ENCODE peak calls at places on chromosomes 11 and 22, in ten cellular contexts. One of them, this sample, is unnamed.

GRCh38 chr22:50526849-50527801 is 1.7 kb upstream of the SCO2 start:
- DNase-seq in Right ventricle myocardium superior: peak; percentile 78
- DNase-seq in pons: peak; percentile 43
- DNase-seq in COR-L47: no peak
- DNase-seq in nucleus accumbens: no peak
- DNase-seq in RCC 7860: peak; percentile 25
- DNase-seq in activated CD4-positive, alpha-beta T cell treated with anti-CD3 and anti-CD28 coated beads, Interleukin-2, amount 50 U/mL, for 1 hour: no peak
- DNase-seq in stomach: peak; percentile 72
- DNase-seq in non-pigmented ciliary epithelial cell: no peak
- DNase-seq in AG08396: no peak
- DNase-seq in this sample: no peak

GRCh38 chr22:37431366-37431765 is 4.1 kb upstream of the ELFN2 start:
- DNase-seq in non-pigmented ciliary epithelial cell: no peak
- DNase-seq in stomach: no peak
- DNase-seq in nucleus accumbens: no peak
- DNase-seq in RCC 7860: peak; percentile 63
- DNase-seq in activated CD4-positive, alpha-beta T cell treated with anti-CD3 and anti-CD28 coated beads, Interleukin-2, amount 50 U/mL, for 1 hour: no peak
- DNase-seq in Right ventricle myocardium superior: no peak
- DNase-seq in pons: no peak
- DNase-seq in COR-L47: no peak
- DNase-seq in AG08396: peak; percentile 13
- DNase-seq in this sample: no peak

GRCh38 chr11:116613201-116613910 is 159.4 kb downstream of the BUD13 start:
- DNase-seq in Right ventricle myocardium superior: no peak
- DNase-seq in RCC 7860: no peak
- DNase-seq in stomach: peak; percentile 11
- DNase-seq in COR-L47: no peak
- DNase-seq in non-pigmented ciliary epithelial cell: no peak
- DNase-seq in pons: no peak
- DNase-seq in AG08396: no peak
- DNase-seq in nucleus accumbens: no peak
- DNase-seq in activated CD4-positive, alpha-beta T cell treated with anti-CD3 and anti-CD28 coated beads, Interleukin-2, amount 50 U/mL, for 1 hour: no peak
- DNase-seq in this sample: no peak

GRCh38 chr22:49046000-49046545 is 781.6 kb downstream of the BRD1 start:
- DNase-seq in stomach: no peak
- DNase-seq in activated CD4-positive, alpha-beta T cell treated with anti-CD3 and anti-CD28 coated beads, Interleukin-2, amount 50 U/mL, for 1 hour: no peak
- DNase-seq in non-pigmented ciliary epithelial cell: no peak
- DNase-seq in Right ventricle myocardium superior: no peak
- DNase-seq in pons: no peak
- DNase-seq in COR-L47: no peak
- DNase-seq in AG08396: no peak
- DNase-seq in RCC 7860: no peak
- DNase-seq in nucleus accumbens: no peak
- DNase-seq in this sample: no peak

GRCh38 chr22:49953680-49954344 is 6.8 kb upstream of the PIM3 start:
- DNase-seq in non-pigmented ciliary epithelial cell: no peak
- DNase-seq in Right ventricle myocardium superior: peak; percentile 72
- DNase-seq in stomach: no peak
- DNase-seq in AG08396: no peak
- DNase-seq in COR-L47: no peak
- DNase-seq in nucleus accumbens: no peak
- DNase-seq in activated CD4-positive, alpha-beta T cell treated with anti-CD3 and anti-CD28 coated beads, Interleukin-2, amount 50 U/mL, for 1 hour: no peak
- DNase-seq in RCC 7860: no peak
- DNase-seq in pons: no peak
- DNase-seq in this sample: no peak

GRCh38 chr11:95512682-95513081 is 276.9 kb downstream of the FAM76B start:
- DNase-seq in stomach: no peak
- DNase-seq in pons: peak; percentile 29
- DNase-seq in COR-L47: peak; percentile 56
- DNase-seq in non-pigmented ciliary epithelial cell: no peak
- DNase-seq in Right ventricle myocardium superior: peak; percentile 40
- DNase-seq in activated CD4-positive, alpha-beta T cell treated with anti-CD3 and anti-CD28 coated beads, Interleukin-2, amount 50 U/mL, for 1 hour: no peak
- DNase-seq in nucleus accumbens: peak; percentile 0
- DNase-seq in AG08396: peak; percentile 58
- DNase-seq in RCC 7860: no peak
- DNase-seq in this sample: no peak

GRCh38 chr11:10305964-10306918 is 1.4 kb downstream of the ADM start:
- DNase-seq in activated CD4-positive, alpha-beta T cell treated with anti-CD3 and anti-CD28 coated beads, Interleukin-2, amount 50 U/mL, for 1 hour: no peak
- DNase-seq in COR-L47: no peak
- DNase-seq in nucleus accumbens: peak; percentile 48
- DNase-seq in pons: no peak
- DNase-seq in non-pigmented ciliary epithelial cell: no peak
- DNase-seq in AG08396: no peak
- DNase-seq in Right ventricle myocardium superior: peak; percentile 53
- DNase-seq in RCC 7860: no peak
- DNase-seq in stomach: peak; percentile 34
- DNase-seq in this sample: no peak

GRCh38 chr11:85759915-85760314 is 51.0 kb downstream of the SYTL2 start:
- DNase-seq in stomach: no peak
- DNase-seq in COR-L47: no peak
- DNase-seq in Right ventricle myocardium superior: no peak
- DNase-seq in nucleus accumbens: no peak
- DNase-seq in activated CD4-positive, alpha-beta T cell treated with anti-CD3 and anti-CD28 coated beads, Interleukin-2, amount 50 U/mL, for 1 hour: no peak
- DNase-seq in non-pigmented ciliary epithelial cell: peak; percentile 53
- DNase-seq in RCC 7860: peak; percentile 10
- DNase-seq in pons: no peak
- DNase-seq in AG08396: peak; percentile 68
- DNase-seq in this sample: no peak

GRCh38 chr11:72786305-72787261 is 7.3 kb downstream of the STARD10 start:
- DNase-seq in nucleus accumbens: no peak
- DNase-seq in stomach: peak; percentile 89
- DNase-seq in COR-L47: peak; percentile 85
- DNase-seq in pons: no peak
- DNase-seq in AG08396: no peak
- DNase-seq in RCC 7860: no peak
- DNase-seq in non-pigmented ciliary epithelial cell: no peak
- DNase-seq in Right ventricle myocardium superior: no peak
- DNase-seq in activated CD4-positive, alpha-beta T cell treated with anti-CD3 and anti-CD28 coated beads, Interleukin-2, amount 50 U/mL, for 1 hour: no peak
- DNase-seq in this sample: no peak

GRCh38 chr11:81071641-81072040 is 1630.8 kb upstream of the TENM4 start:
- DNase-seq in COR-L47: no peak
- DNase-seq in activated CD4-positive, alpha-beta T cell treated with anti-CD3 and anti-CD28 coated beads, Interleukin-2, amount 50 U/mL, for 1 hour: no peak
- DNase-seq in stomach: no peak
- DNase-seq in nucleus accumbens: no peak
- DNase-seq in non-pigmented ciliary epithelial cell: no peak
- DNase-seq in RCC 7860: no peak
- DNase-seq in Right ventricle myocardium superior: no peak
- DNase-seq in pons: no peak
- DNase-seq in AG08396: no peak
- DNase-seq in this sample: no peak

GRCh38 chr11:116792869-116793475 is 1.3 kb upstream of the APOA5 start:
- DNase-seq in non-pigmented ciliary epithelial cell: no peak
- DNase-seq in pons: no peak
- DNase-seq in RCC 7860: peak; percentile 67
- DNase-seq in nucleus accumbens: no peak
- DNase-seq in stomach: no peak
- DNase-seq in Right ventricle myocardium superior: no peak
- DNase-seq in activated CD4-positive, alpha-beta T cell treated with anti-CD3 and anti-CD28 coated beads, Interleukin-2, amount 50 U/mL, for 1 hour: no peak
- DNase-seq in AG08396: peak; percentile 65
- DNase-seq in COR-L47: no peak
- DNase-seq in this sample: no peak

GRCh38 chr22:21698430-21699329 is 32.9 kb downstream of the PPIL2 start:
- DNase-seq in AG08396: no peak
- DNase-seq in Right ventricle myocardium superior: peak; percentile 77
- DNase-seq in nucleus accumbens: no peak
- DNase-seq in non-pigmented ciliary epithelial cell: no peak
- DNase-seq in activated CD4-positive, alpha-beta T cell treated with anti-CD3 and anti-CD28 coated beads, Interleukin-2, amount 50 U/mL, for 1 hour: no peak
- DNase-seq in stomach: no peak
- DNase-seq in RCC 7860: no peak
- DNase-seq in pons: no peak
- DNase-seq in COR-L47: no peak
- DNase-seq in this sample: no peak

GRCh38 chr11:1310772-1311468 is 1.5 kb upstream of the TOLLIP start:
- DNase-seq in activated CD4-positive, alpha-beta T cell treated with anti-CD3 and anti-CD28 coated beads, Interleukin-2, amount 50 U/mL, for 1 hour: peak; percentile 55
- DNase-seq in nucleus accumbens: no peak
- DNase-seq in Right ventricle myocardium superior: no peak
- DNase-seq in non-pigmented ciliary epithelial cell: no peak
- DNase-seq in COR-L47: no peak
- DNase-seq in stomach: no peak
- DNase-seq in RCC 7860: no peak
- DNase-seq in pons: no peak
- DNase-seq in AG08396: no peak
- DNase-seq in this sample: no peak

GRCh38 chr22:39239561-39240423 is 5.0 kb downstream of the PDGFB start:
- DNase-seq in stomach: peak; percentile 96
- DNase-seq in Right ventricle myocardium superior: peak; percentile 40
- DNase-seq in RCC 7860: no peak
- DNase-seq in AG08396: no peak
- DNase-seq in nucleus accumbens: no peak
- DNase-seq in COR-L47: peak; percentile 81
- DNase-seq in non-pigmented ciliary epithelial cell: no peak
- DNase-seq in activated CD4-positive, alpha-beta T cell treated with anti-CD3 and anti-CD28 coated beads, Interleukin-2, amount 50 U/mL, for 1 hour: peak; percentile 58
- DNase-seq in pons: no peak
- DNase-seq in this sample: no peak

GRCh38 chr11:79397252-79397651 is 43.6 kb downstream of the TENM4 start:
- DNase-seq in COR-L47: no peak
- DNase-seq in activated CD4-positive, alpha-beta T cell treated with anti-CD3 and anti-CD28 coated beads, Interleukin-2, amount 50 U/mL, for 1 hour: no peak
- DNase-seq in RCC 7860: peak; percentile 72
- DNase-seq in stomach: no peak
- DNase-seq in non-pigmented ciliary epithelial cell: no peak
- DNase-seq in Right ventricle myocardium superior: no peak
- DNase-seq in nucleus accumbens: no peak
- DNase-seq in AG08396: peak; percentile 45
- DNase-seq in pons: no peak
- DNase-seq in this sample: no peak

GRCh38 chr22:26174280-26174679 is 5.0 kb downstream of the SEZ6L start:
- DNase-seq in COR-L47: peak; percentile 74
- DNase-seq in RCC 7860: no peak
- DNase-seq in AG08396: peak; percentile 11
- DNase-seq in Right ventricle myocardium superior: no peak
- DNase-seq in nucleus accumbens: peak; percentile 19
- DNase-seq in pons: peak; percentile 65
- DNase-seq in stomach: no peak
- DNase-seq in activated CD4-positive, alpha-beta T cell treated with anti-CD3 and anti-CD28 coated beads, Interleukin-2, amount 50 U/mL, for 1 hour: no peak
- DNase-seq in non-pigmented ciliary epithelial cell: no peak
- DNase-seq in this sample: no peak

GRCh38 chr11:116312560-116313340 is 460.0 kb downstream of the BUD13 start:
- DNase-seq in Right ventricle myocardium superior: peak; percentile 90
- DNase-seq in non-pigmented ciliary epithelial cell: no peak
- DNase-seq in pons: peak; percentile 92
- DNase-seq in activated CD4-positive, alpha-beta T cell treated with anti-CD3 and anti-CD28 coated beads, Interleukin-2, amount 50 U/mL, for 1 hour: no peak
- DNase-seq in AG08396: no peak
- DNase-seq in nucleus accumbens: peak; percentile 89
- DNase-seq in stomach: peak; percentile 82
- DNase-seq in COR-L47: peak; percentile 91
- DNase-seq in RCC 7860: peak; percentile 42
- DNase-seq in this sample: peak; percentile 61

GRCh38 chr11:96483550-96483949 is 93.7 kb downstream of the JRKL start:
- DNase-seq in AG08396: no peak
- DNase-seq in Right ventricle myocardium superior: no peak
- DNase-seq in pons: no peak
- DNase-seq in activated CD4-positive, alpha-beta T cell treated with anti-CD3 and anti-CD28 coated beads, Interleukin-2, amount 50 U/mL, for 1 hour: no peak
- DNase-seq in COR-L47: no peak
- DNase-seq in non-pigmented ciliary epithelial cell: no peak
- DNase-seq in RCC 7860: no peak
- DNase-seq in nucleus accumbens: no peak
- DNase-seq in stomach: no peak
- DNase-seq in this sample: no peak

GRCh38 chr22:45090364-45090960 is 73.3 kb upstream of the NUP50 start:
- DNase-seq in pons: no peak
- DNase-seq in Right ventricle myocardium superior: no peak
- DNase-seq in COR-L47: no peak
- DNase-seq in AG08396: peak; percentile 61
- DNase-seq in activated CD4-positive, alpha-beta T cell treated with anti-CD3 and anti-CD28 coated beads, Interleukin-2, amount 50 U/mL, for 1 hour: no peak
- DNase-seq in stomach: peak; percentile 36
- DNase-seq in RCC 7860: no peak
- DNase-seq in non-pigmented ciliary epithelial cell: no peak
- DNase-seq in nucleus accumbens: no peak
- DNase-seq in this sample: no peak

GRCh38 chr11:67371549-67372231 is 1.7 kb downstream of the CLCF1 start:
- DNase-seq in activated CD4-positive, alpha-beta T cell treated with anti-CD3 and anti-CD28 coated beads, Interleukin-2, amount 50 U/mL, for 1 hour: peak; percentile 33
- DNase-seq in stomach: peak; percentile 46
- DNase-seq in non-pigmented ciliary epithelial cell: no peak
- DNase-seq in RCC 7860: peak; percentile 72
- DNase-seq in Right ventricle myocardium superior: no peak
- DNase-seq in pons: no peak
- DNase-seq in COR-L47: no peak
- DNase-seq in nucleus accumbens: no peak
- DNase-seq in AG08396: peak; percentile 74
- DNase-seq in this sample: no peak

GRCh38 chr22:45762545-45763235 is 91.1 kb downstream of the ATXN10 start:
- DNase-seq in pons: no peak
- DNase-seq in non-pigmented ciliary epithelial cell: no peak
- DNase-seq in AG08396: no peak
- DNase-seq in stomach: no peak
- DNase-seq in activated CD4-positive, alpha-beta T cell treated with anti-CD3 and anti-CD28 coated beads, Interleukin-2, amount 50 U/mL, for 1 hour: no peak
- DNase-seq in nucleus accumbens: no peak
- DNase-seq in COR-L47: no peak
- DNase-seq in RCC 7860: no peak
- DNase-seq in Right ventricle myocardium superior: no peak
- DNase-seq in this sample: no peak

GRCh38 chr11:128862913-128863660 is 4.0 kb downstream of the KCNJ1 start:
- DNase-seq in pons: no peak
- DNase-seq in non-pigmented ciliary epithelial cell: peak; percentile 15
- DNase-seq in AG08396: peak; percentile 39
- DNase-seq in stomach: no peak
- DNase-seq in RCC 7860: peak; percentile 10
- DNase-seq in activated CD4-positive, alpha-beta T cell treated with anti-CD3 and anti-CD28 coated beads, Interleukin-2, amount 50 U/mL, for 1 hour: no peak
- DNase-seq in Right ventricle myocardium superior: no peak
- DNase-seq in COR-L47: no peak
- DNase-seq in nucleus accumbens: no peak
- DNase-seq in this sample: no peak

GRCh38 chr11:67534070-67534679 is 10.9 kb upstream of the CABP2 start:
- DNase-seq in nucleus accumbens: no peak
- DNase-seq in pons: no peak
- DNase-seq in RCC 7860: peak; percentile 13
- DNase-seq in Right ventricle myocardium superior: no peak
- DNase-seq in stomach: no peak
- DNase-seq in activated CD4-positive, alpha-beta T cell treated with anti-CD3 and anti-CD28 coated beads, Interleukin-2, amount 50 U/mL, for 1 hour: no peak
- DNase-seq in non-pigmented ciliary epithelial cell: no peak
- DNase-seq in AG08396: no peak
- DNase-seq in COR-L47: no peak
- DNase-seq in this sample: no peak

GRCh38 chr11:10763766-10764165 is 12.7 kb downstream of the CTR9 start:
- DNase-seq in pons: no peak
- DNase-seq in activated CD4-positive, alpha-beta T cell treated with anti-CD3 and anti-CD28 coated beads, Interleukin-2, amount 50 U/mL, for 1 hour: no peak
- DNase-seq in Right ventricle myocardium superior: no peak
- DNase-seq in COR-L47: no peak
- DNase-seq in AG08396: no peak
- DNase-seq in non-pigmented ciliary epithelial cell: no peak
- DNase-seq in RCC 7860: no peak
- DNase-seq in stomach: no peak
- DNase-seq in nucleus accumbens: no peak
- DNase-seq in this sample: no peak

GRCh38 chr11:14308114-14308896 is 50.7 kb downstream of the RRAS2 start:
- DNase-seq in AG08396: no peak
- DNase-seq in RCC 7860: peak; percentile 17
- DNase-seq in non-pigmented ciliary epithelial cell: no peak
- DNase-seq in Right ventricle myocardium superior: no peak
- DNase-seq in nucleus accumbens: no peak
- DNase-seq in activated CD4-positive, alpha-beta T cell treated with anti-CD3 and anti-CD28 coated beads, Interleukin-2, amount 50 U/mL, for 1 hour: no peak
- DNase-seq in COR-L47: no peak
- DNase-seq in stomach: no peak
- DNase-seq in pons: peak; percentile 9
- DNase-seq in this sample: no peak

GRCh38 chr11:67085617-67086016 is 29.0 kb downstream of the RHOD start:
- DNase-seq in RCC 7860: no peak
- DNase-seq in pons: no peak
- DNase-seq in AG08396: no peak
- DNase-seq in nucleus accumbens: no peak
- DNase-seq in COR-L47: no peak
- DNase-seq in non-pigmented ciliary epithelial cell: no peak
- DNase-seq in stomach: no peak
- DNase-seq in activated CD4-positive, alpha-beta T cell treated with anti-CD3 and anti-CD28 coated beads, Interleukin-2, amount 50 U/mL, for 1 hour: no peak
- DNase-seq in Right ventricle myocardium superior: no peak
- DNase-seq in this sample: no peak

GRCh38 chr22:35065796-35066218 is at the start of gene ISX:
- DNase-seq in Right ventricle myocardium superior: no peak
- DNase-seq in nucleus accumbens: no peak
- DNase-seq in stomach: no peak
- DNase-seq in RCC 7860: no peak
- DNase-seq in activated CD4-positive, alpha-beta T cell treated with anti-CD3 and anti-CD28 coated beads, Interleukin-2, amount 50 U/mL, for 1 hour: no peak
- DNase-seq in non-pigmented ciliary epithelial cell: no peak
- DNase-seq in AG08396: no peak
- DNase-seq in COR-L47: no peak
- DNase-seq in pons: no peak
- DNase-seq in this sample: no peak

GRCh38 chr11:32671051-32671450 is 87.4 kb downstream of the EIF3M start:
- DNase-seq in COR-L47: no peak
- DNase-seq in non-pigmented ciliary epithelial cell: no peak
- DNase-seq in stomach: no peak
- DNase-seq in RCC 7860: no peak
- DNase-seq in nucleus accumbens: no peak
- DNase-seq in activated CD4-positive, alpha-beta T cell treated with anti-CD3 and anti-CD28 coated beads, Interleukin-2, amount 50 U/mL, for 1 hour: no peak
- DNase-seq in pons: no peak
- DNase-seq in Right ventricle myocardium superior: no peak
- DNase-seq in AG08396: no peak
- DNase-seq in this sample: no peak